ENCODE peak calls at places on chromosomes 2 and 18, in ten cellular contexts. D, I, X, F, R, Q, Y, O, H and T are unnamed samples.

GRCh38 chr2:14690926-14691325 is 58.4 kb downstream of the LRATD1 start:
- DNase-seq in D (no peak), I (no peak), X (no peak), F (no peak), R (no peak), Q (no peak), Y (no peak), O (no peak), H (no peak), T (no peak)

GRCh38 chr2:163319006-163319405 is 416.8 kb downstream of the FIGN start:
- DNase-seq in D (no peak), I (peak; percentile 88), X (no peak), F (no peak), R (no peak), Q (peak; percentile 50), Y (no peak), O (no peak), H (no peak), T (no peak)

GRCh38 chr18:11005528-11005927 is 143.8 kb downstream of the PIEZO2 start:
- DNase-seq in D (peak; percentile 80), I (peak; percentile 95), X (no peak), F (peak; percentile 65), R (no peak), Q (peak; percentile 97), Y (peak; percentile 56), O (peak; percentile 90), H (peak; percentile 36), T (peak; percentile 61)

GRCh38 chr2:27086722-27087446 is at the start of gene KHK:
- DNase-seq in D (peak; percentile 54), I (peak; percentile 41), X (no peak), F (peak; percentile 61), R (peak; percentile 67), Q (no peak), Y (no peak), O (peak; percentile 88), H (peak; percentile 50), T (peak; percentile 90)

GRCh38 chr2:16943279-16943958 is 277.8 kb upstream of the CYRIA start:
- DNase-seq in D (no peak), I (no peak), X (no peak), F (no peak), R (no peak), Q (no peak), Y (no peak), O (no peak), H (no peak), T (no peak)

GRCh38 chr2:223884399-223884798 is 47.0 kb upstream of the AP1S3 start:
- DNase-seq in D (no peak), I (no peak), X (no peak), F (no peak), R (no peak), Q (peak; percentile 21), Y (no peak), O (no peak), H (no peak), T (no peak)

GRCh38 chr2:111669928-111670695 is 213.9 kb downstream of the ANAPC1 start:
- DNase-seq in D (no peak), I (no peak), X (no peak), F (no peak), R (no peak), Q (no peak), Y (no peak), O (no peak), H (no peak), T (no peak)

GRCh38 chr2:9844036-9844483 is 786 bp downstream of the TAF1B start:
- DNase-seq in D (no peak), I (peak; percentile 48), X (no peak), F (no peak), R (no peak), Q (no peak), Y (no peak), O (no peak), H (peak; percentile 57), T (no peak)

GRCh38 chr2:11155326-11156059 is at the start of gene SLC66A3:
- DNase-seq in D (no peak), I (peak; percentile 95), X (no peak), F (no peak), R (peak; percentile 51), Q (peak; percentile 64), Y (no peak), O (no peak), H (peak; percentile 24), T (no peak)

GRCh38 chr2:188391354-188391753 is 99.7 kb downstream of the GULP1 start:
- DNase-seq in D (no peak), I (no peak), X (no peak), F (no peak), R (no peak), Q (no peak), Y (no peak), O (no peak), H (no peak), T (no peak)

GRCh38 chr2:241850544-241851324 is 8.0 kb downstream of the PDCD1 start:
- DNase-seq in D (no peak), I (no peak), X (peak; percentile 12), F (peak; percentile 21), R (no peak), Q (no peak), Y (no peak), O (peak; percentile 57), H (no peak), T (peak; percentile 61)

GRCh38 chr2:74498500-74499268 is 719 bp downstream of the LBX2 start:
- DNase-seq in D (no peak), I (no peak), X (no peak), F (peak; percentile 40), R (no peak), Q (no peak), Y (no peak), O (no peak), H (peak; percentile 32), T (no peak)

GRCh38 chr2:238247841-238248440 is 8.1 kb upstream of the HES6 start:
- DNase-seq in D (no peak), I (no peak), X (no peak), F (no peak), R (no peak), Q (no peak), Y (no peak), O (peak; percentile 43), H (no peak), T (no peak)

GRCh38 chr18:939167-939566 is 34.5 kb downstream of the ADCYAP1 start:
- DNase-seq in D (no peak), I (peak; percentile 6), X (no peak), F (no peak), R (no peak), Q (no peak), Y (no peak), O (no peak), H (peak; percentile 16), T (no peak)

GRCh38 chr18:7575465-7576026 is 8.4 kb downstream of the PTPRM start:
- DNase-seq in D (no peak), I (peak; percentile 39), X (no peak), F (no peak), R (no peak), Q (peak; percentile 43), Y (no peak), O (no peak), H (peak; percentile 12), T (no peak)

DNA sequence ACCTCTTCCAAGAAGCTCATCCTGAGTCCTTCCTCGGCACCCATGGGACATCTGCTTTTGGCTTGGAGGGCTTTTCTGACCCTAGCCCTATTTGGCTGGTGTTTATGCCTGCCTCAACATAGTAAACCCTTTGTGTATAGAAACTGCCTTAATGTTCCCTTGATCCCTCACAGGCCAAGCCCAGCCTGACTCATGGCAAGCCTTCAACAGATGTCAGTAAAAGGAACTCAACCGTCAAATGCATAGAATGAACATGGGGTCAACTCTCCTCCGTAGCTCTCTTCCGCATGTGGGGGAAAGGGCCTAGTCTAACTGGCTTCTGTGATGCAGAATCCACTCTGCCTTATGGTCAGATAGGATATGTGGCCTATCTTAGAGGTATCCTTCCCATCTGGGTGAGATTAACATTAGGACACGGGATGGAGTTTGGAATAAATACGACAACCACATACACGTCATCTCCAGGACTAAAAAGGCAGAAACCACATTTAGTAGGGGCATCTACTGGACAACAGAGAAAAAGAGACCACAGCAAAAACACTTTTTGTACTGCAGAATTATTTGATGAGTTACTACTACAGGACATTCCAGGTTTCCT is 2.5 kb upstream of the NPAS2 start:
- DNase-seq in D (no peak), I (no peak), X (no peak), F (no peak), R (no peak), Q (no peak), Y (no peak), O (no peak), H (no peak), T (no peak)
- H3K27ac ChIP-seq in D (no peak overlapping the region), I (no peak overlapping the region), X (peak overlapping the region; percentile 87), F (peak overlapping the region; percentile 92), R (no peak overlapping the region), Q (peak overlapping the region; percentile 92), Y (no peak overlapping the region), O (peak overlapping the region; percentile 91), H (no peak overlapping the region), T (no peak overlapping the region)

DNA sequence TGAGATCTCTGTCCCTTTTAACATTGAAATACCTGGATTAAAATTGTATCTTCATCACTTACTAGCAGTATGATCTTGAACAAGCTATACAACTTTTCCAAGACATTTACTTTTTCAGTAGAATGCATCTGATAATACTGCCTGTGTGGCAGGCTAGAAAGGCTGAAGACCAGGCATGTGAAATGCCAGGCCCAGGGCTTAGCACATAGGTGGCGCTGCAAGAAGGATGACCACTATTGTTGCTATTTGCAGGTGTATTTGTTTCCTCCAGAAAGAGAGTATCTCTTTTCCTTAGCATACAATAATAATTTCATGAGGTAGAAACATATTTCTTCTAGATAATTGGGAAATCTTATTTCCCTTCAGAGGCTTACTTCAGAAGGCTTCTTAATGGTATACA is 331.3 kb downstream of the THSD7B start:
- DNase-seq in D (no peak), I (no peak), X (no peak), F (no peak), R (no peak), Q (no peak), Y (no peak), O (no peak), H (no peak), T (no peak)
- TF ChIP-seq CTCF in D (no peak), I (no peak), X (no peak), F (no peak), R (no peak), Q (peak; percentile 43), Y (no peak), O (no peak), H (no peak), T (no peak)

DNA sequence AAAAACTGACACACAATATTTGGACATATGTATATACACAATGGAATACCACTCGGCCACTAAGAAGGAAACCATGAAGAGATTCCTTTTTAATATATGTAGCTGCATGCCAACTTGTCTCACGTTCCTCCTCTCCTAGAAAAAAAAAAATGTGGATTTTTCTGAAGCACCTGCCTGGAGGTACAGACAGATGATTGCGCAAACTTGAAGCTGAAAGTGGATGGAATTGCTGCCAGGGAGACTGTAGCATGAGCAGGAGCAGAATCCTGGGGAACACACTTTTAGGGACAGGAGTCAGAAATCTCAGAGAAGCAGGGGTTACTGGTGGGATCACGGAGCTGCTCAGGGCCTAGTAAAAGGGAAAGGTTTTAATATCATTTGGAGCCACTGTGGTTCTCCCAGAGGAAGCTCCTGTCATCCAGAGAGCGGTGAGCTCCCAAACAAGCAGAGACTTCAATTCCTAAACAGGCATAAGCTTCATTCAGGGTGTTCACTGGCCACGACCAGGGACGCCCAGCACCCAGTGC is 640 bp upstream of the SPR start:
- DNase-seq in D (no peak), I (no peak), X (no peak), F (no peak), R (no peak), Q (no peak), Y (no peak), O (no peak), H (no peak), T (no peak)
- H3K27ac ChIP-seq in D (peak overlapping the region; percentile 79), I (no peak overlapping the region), X (peak overlapping the region; percentile 90), F (peak overlapping the region; percentile 92), R (peak overlapping the region; percentile 86), Q (no peak overlapping the region), Y (peak overlapping the region; percentile 81), O (peak overlapping the region; percentile 90), H (peak overlapping the region; percentile 92), T (peak overlapping the region; percentile 90)

GRCh38 chr2:217948341-217948791 is 54.4 kb downstream of the TNS1 start:
- DNase-seq in D (peak; percentile 14), I (no peak), X (no peak), F (no peak), R (no peak), Q (no peak), Y (no peak), O (peak; percentile 56), H (no peak), T (no peak)
- TF ChIP-seq CTCF in D (no peak), I (no peak), X (no peak), F (no peak), R (no peak), Q (peak; percentile 13), Y (no peak), O (no peak), H (no peak), T (no peak)